ENCODE peak calls at places on chromosomes 16 and 17, in six cellular contexts. One of them, this sample, is unnamed.

GRCh38 chr17:45110676-45111611 is 21.4 kb downstream of the PLCD3 start:
- DNase-seq in mammary epithelial cell: no peak
- DNase-seq in foreskin fibroblast: peak
- DNase-seq in right cardiac atrium: peak
- DNase-seq in H7: no peak
- DNase-seq in uterus: no peak
- DNase-seq in this sample: no peak

GRCh38 chr16:56547949-56548567 is 16.8 kb upstream of the MT4 start:
- DNase-seq in mammary epithelial cell: no peak
- DNase-seq in foreskin fibroblast: no peak
- DNase-seq in right cardiac atrium: no peak
- DNase-seq in H7: no peak
- DNase-seq in uterus: no peak
- DNase-seq in this sample: no peak

GRCh38 chr17:44355310-44355640 is 8.4 kb downstream of the FAM171A2 start:
- DNase-seq in mammary epithelial cell: no peak
- DNase-seq in foreskin fibroblast: no peak
- DNase-seq in right cardiac atrium: no peak
- DNase-seq in H7: peak
- DNase-seq in uterus: no peak
- DNase-seq in this sample: no peak

GRCh38 chr16:86513471-86514277 is 3.3 kb downstream of the FOXF1 start:
- DNase-seq in mammary epithelial cell: no peak
- DNase-seq in foreskin fibroblast: no peak
- DNase-seq in right cardiac atrium: no peak
- DNase-seq in H7: no peak
- DNase-seq in uterus: no peak
- DNase-seq in this sample: no peak

GRCh38 chr17:34349748-34350147 is 6.5 kb upstream of the CCL13 start:
- DNase-seq in mammary epithelial cell: no peak
- DNase-seq in foreskin fibroblast: no peak
- DNase-seq in right cardiac atrium: no peak
- DNase-seq in H7: no peak
- DNase-seq in uterus: no peak
- DNase-seq in this sample: no peak

GRCh38 chr17:30858556-30859250 is 26.9 kb downstream of the ATAD5 start:
- DNase-seq in mammary epithelial cell: no peak
- DNase-seq in foreskin fibroblast: no peak
- DNase-seq in right cardiac atrium: no peak
- DNase-seq in H7: no peak
- DNase-seq in uterus: no peak
- DNase-seq in this sample: no peak

GRCh38 chr17:41782142-41782541 is 4.4 kb downstream of the JUP start:
- DNase-seq in mammary epithelial cell: no peak
- DNase-seq in foreskin fibroblast: no peak
- DNase-seq in right cardiac atrium: peak
- DNase-seq in H7: no peak
- DNase-seq in uterus: peak
- DNase-seq in this sample: no peak

GRCh38 chr17:73650147-73650546 is 5.9 kb upstream of the SDK2 start:
- DNase-seq in mammary epithelial cell: peak
- DNase-seq in foreskin fibroblast: no peak
- DNase-seq in right cardiac atrium: no peak
- DNase-seq in H7: peak
- DNase-seq in uterus: no peak
- DNase-seq in this sample: no peak

GRCh38 chr17:77882040-77882439 is 76.5 kb upstream of the TNRC6C start:
- DNase-seq in mammary epithelial cell: no peak
- DNase-seq in foreskin fibroblast: no peak
- DNase-seq in right cardiac atrium: peak
- DNase-seq in H7: no peak
- DNase-seq in uterus: no peak
- DNase-seq in this sample: no peak

GRCh38 chr17:5468075-5468473 is 708 bp downstream of the DHX33 start:
- DNase-seq in mammary epithelial cell: peak
- DNase-seq in foreskin fibroblast: peak
- DNase-seq in right cardiac atrium: no peak
- DNase-seq in H7: peak
- DNase-seq in uterus: no peak
- DNase-seq in this sample: no peak

GRCh38 chr17:80461527-80462166 is 14.8 kb downstream of the NPTX1 start:
- DNase-seq in mammary epithelial cell: no peak
- DNase-seq in foreskin fibroblast: no peak
- DNase-seq in right cardiac atrium: no peak
- DNase-seq in H7: peak
- DNase-seq in uterus: no peak
- DNase-seq in this sample: no peak

GRCh38 chr16:81798311-81799137 is 19.4 kb downstream of the PLCG2 start:
- DNase-seq in mammary epithelial cell: no peak
- DNase-seq in foreskin fibroblast: no peak
- DNase-seq in right cardiac atrium: peak
- DNase-seq in H7: peak
- DNase-seq in uterus: no peak
- DNase-seq in this sample: no peak

GRCh38 chr16:25005445-25006306 is 9.5 kb downstream of the ARHGAP17 start:
- DNase-seq in mammary epithelial cell: no peak
- DNase-seq in foreskin fibroblast: no peak
- DNase-seq in right cardiac atrium: no peak
- DNase-seq in H7: no peak
- DNase-seq in uterus: no peak
- DNase-seq in this sample: no peak

GRCh38 chr16:1707193-1707790 is 1.3 kb downstream of the MAPK8IP3 start:
- DNase-seq in mammary epithelial cell: no peak
- DNase-seq in foreskin fibroblast: peak
- DNase-seq in right cardiac atrium: no peak
- DNase-seq in H7: peak
- DNase-seq in uterus: no peak
- DNase-seq in this sample: no peak

GRCh38 chr16:76639685-76640289 is 362.6 kb downstream of the CNTNAP4 start:
- DNase-seq in mammary epithelial cell: peak
- DNase-seq in foreskin fibroblast: no peak
- DNase-seq in right cardiac atrium: no peak
- DNase-seq in H7: peak
- DNase-seq in uterus: no peak
- DNase-seq in this sample: no peak

GRCh38 chr17:29159286-29159860 is 20.8 kb downstream of the MYO18A start:
- DNase-seq in mammary epithelial cell: no peak
- DNase-seq in foreskin fibroblast: no peak
- DNase-seq in right cardiac atrium: no peak
- DNase-seq in H7: no peak
- DNase-seq in uterus: no peak
- DNase-seq in this sample: no peak

GRCh38 chr16:28538733-28539596 is at the start of gene NUPR1:
- DNase-seq in mammary epithelial cell: peak
- DNase-seq in foreskin fibroblast: peak
- DNase-seq in right cardiac atrium: peak
- DNase-seq in H7: peak
- DNase-seq in uterus: peak
- DNase-seq in this sample: peak

GRCh38 chr16:17281052-17281451 is 189.7 kb downstream of the XYLT1 start:
- DNase-seq in mammary epithelial cell: no peak
- DNase-seq in foreskin fibroblast: no peak
- DNase-seq in right cardiac atrium: no peak
- DNase-seq in H7: no peak
- DNase-seq in uterus: no peak
- DNase-seq in this sample: no peak

GRCh38 chr16:67965668-67966548 is 2.5 kb downstream of the SLC12A4 start:
- DNase-seq in mammary epithelial cell: peak
- DNase-seq in foreskin fibroblast: no peak
- DNase-seq in right cardiac atrium: no peak
- DNase-seq in H7: no peak
- DNase-seq in uterus: no peak
- DNase-seq in this sample: no peak

GRCh38 chr16:81551141-81551808 is 106.7 kb downstream of the CMIP start:
- DNase-seq in mammary epithelial cell: peak
- DNase-seq in foreskin fibroblast: peak
- DNase-seq in right cardiac atrium: no peak
- DNase-seq in H7: peak
- DNase-seq in uterus: no peak
- DNase-seq in this sample: no peak

GRCh38 chr16:12323007-12323699 is 346.6 kb downstream of the SNX29 start:
- DNase-seq in mammary epithelial cell: no peak
- DNase-seq in foreskin fibroblast: no peak
- DNase-seq in right cardiac atrium: no peak
- DNase-seq in H7: no peak
- DNase-seq in uterus: no peak
- DNase-seq in this sample: no peak

GRCh38 chr17:16915752-16916556 is 56.0 kb downstream of the TNFRSF13B start:
- DNase-seq in mammary epithelial cell: peak
- DNase-seq in foreskin fibroblast: peak
- DNase-seq in right cardiac atrium: peak
- DNase-seq in H7: peak
- DNase-seq in uterus: no peak
- DNase-seq in this sample: no peak

GRCh38 chr16:18933501-18933900 is 7.3 kb upstream of the SMG1 start:
- DNase-seq in mammary epithelial cell: no peak
- DNase-seq in foreskin fibroblast: no peak
- DNase-seq in right cardiac atrium: no peak
- DNase-seq in H7: no peak
- DNase-seq in uterus: no peak
- DNase-seq in this sample: no peak

GRCh38 chr17:35022536-35023063 is 40.9 kb downstream of the RFFL start:
- DNase-seq in mammary epithelial cell: peak
- DNase-seq in foreskin fibroblast: peak
- DNase-seq in right cardiac atrium: peak
- DNase-seq in H7: no peak
- DNase-seq in uterus: peak
- DNase-seq in this sample: peak

GRCh38 chr17:66985838-66986237 is 21.3 kb downstream of the CACNG4 start:
- DNase-seq in mammary epithelial cell: no peak
- DNase-seq in foreskin fibroblast: no peak
- DNase-seq in right cardiac atrium: no peak
- DNase-seq in H7: no peak
- DNase-seq in uterus: no peak
- DNase-seq in this sample: no peak

GRCh38 chr17:47705536-47706481 is 11.8 kb downstream of the TBKBP1 start:
- DNase-seq in mammary epithelial cell: no peak
- DNase-seq in foreskin fibroblast: no peak
- DNase-seq in right cardiac atrium: no peak
- DNase-seq in H7: no peak
- DNase-seq in uterus: no peak
- DNase-seq in this sample: no peak

GRCh38 chr16:75012380-75013081 is 13.7 kb downstream of the ZNRF1 start:
- DNase-seq in mammary epithelial cell: no peak
- DNase-seq in foreskin fibroblast: no peak
- DNase-seq in right cardiac atrium: no peak
- DNase-seq in H7: no peak
- DNase-seq in uterus: no peak
- DNase-seq in this sample: no peak
- H3K4me3 ChIP-seq in mammary epithelial cell: peak
- H3K4me3 ChIP-seq in foreskin fibroblast: no peak
- H3K4me3 ChIP-seq in right cardiac atrium: no peak
- H3K4me3 ChIP-seq in H7: no peak
- H3K4me3 ChIP-seq in uterus: no peak
- H3K4me3 ChIP-seq in this sample: no peak

DNA sequence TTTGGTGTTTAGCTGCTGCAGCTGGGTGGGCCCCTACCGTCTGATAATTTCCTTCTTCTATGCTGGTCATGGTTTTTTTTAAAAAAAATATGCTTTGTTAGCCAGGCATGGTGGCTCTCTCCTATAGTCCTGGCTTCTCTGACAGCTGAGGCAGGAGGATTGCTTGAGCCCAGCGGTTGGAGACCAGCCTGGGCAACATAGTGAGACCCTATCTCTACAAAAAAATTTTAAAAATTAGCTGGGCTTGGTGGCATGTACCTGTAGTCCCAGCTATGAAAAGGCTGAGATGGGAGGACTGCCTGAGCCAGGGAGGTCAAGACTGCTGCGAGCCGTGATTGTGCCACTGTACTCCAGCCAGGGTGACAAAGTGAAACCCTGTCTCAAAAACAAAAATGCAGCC is 19.4 kb downstream of the B4GALNT2 start:
- DNase-seq in mammary epithelial cell: no peak
- DNase-seq in foreskin fibroblast: no peak
- DNase-seq in right cardiac atrium: no peak
- DNase-seq in H7: no peak
- DNase-seq in uterus: no peak
- DNase-seq in this sample: no peak
- H3K4me3 ChIP-seq in mammary epithelial cell: no peak
- H3K4me3 ChIP-seq in foreskin fibroblast: no peak
- H3K4me3 ChIP-seq in right cardiac atrium: no peak
- H3K4me3 ChIP-seq in H7: no peak
- H3K4me3 ChIP-seq in uterus: no peak
- H3K4me3 ChIP-seq in this sample: no peak

GRCh38 chr16:22188595-22189442 is 17.3 kb upstream of the EEF2K start:
- DNase-seq in mammary epithelial cell: peak
- DNase-seq in foreskin fibroblast: peak
- DNase-seq in right cardiac atrium: peak
- DNase-seq in H7: peak
- DNase-seq in uterus: peak
- DNase-seq in this sample: peak
- H3K4me3 ChIP-seq in mammary epithelial cell: no peak
- H3K4me3 ChIP-seq in foreskin fibroblast: no peak
- H3K4me3 ChIP-seq in right cardiac atrium: no peak
- H3K4me3 ChIP-seq in H7: no peak
- H3K4me3 ChIP-seq in uterus: no peak
- H3K4me3 ChIP-seq in this sample: no peak

DNA sequence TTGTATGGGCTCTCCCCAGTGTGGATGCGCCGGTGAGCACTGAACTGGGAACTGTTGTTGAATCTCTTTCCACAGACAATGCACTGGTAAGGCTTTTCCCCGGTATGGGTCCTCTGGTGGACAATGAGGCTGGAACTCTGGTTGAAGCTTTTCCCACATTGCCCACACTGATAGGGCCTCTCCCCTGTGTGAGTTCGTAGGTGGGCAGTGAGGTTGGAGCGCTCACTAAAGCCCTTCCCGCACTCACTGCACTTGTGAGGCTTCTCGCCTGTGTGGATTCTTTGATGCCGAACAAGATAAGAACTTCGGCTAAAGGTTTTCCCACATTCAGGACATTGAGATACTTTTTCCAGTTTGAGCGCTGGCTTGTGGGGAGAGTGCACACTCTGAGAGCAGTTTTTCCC is 17.8 kb downstream of the ZSCAN32 start:
- DNase-seq in mammary epithelial cell: no peak
- DNase-seq in foreskin fibroblast: no peak
- DNase-seq in right cardiac atrium: no peak
- DNase-seq in H7: no peak
- DNase-seq in uterus: no peak
- DNase-seq in this sample: no peak
- H3K4me3 ChIP-seq in mammary epithelial cell: no peak
- H3K4me3 ChIP-seq in foreskin fibroblast: no peak
- H3K4me3 ChIP-seq in right cardiac atrium: no peak
- H3K4me3 ChIP-seq in H7: no peak
- H3K4me3 ChIP-seq in uterus: no peak
- H3K4me3 ChIP-seq in this sample: no peak

GRCh38 chr17:70995997-70996396 is 826.7 kb downstream of the KCNJ2 start:
- DNase-seq in mammary epithelial cell: no peak
- DNase-seq in foreskin fibroblast: no peak
- DNase-seq in right cardiac atrium: no peak
- DNase-seq in H7: no peak
- DNase-seq in uterus: no peak
- DNase-seq in this sample: no peak
- H3K4me3 ChIP-seq in mammary epithelial cell: no peak
- H3K4me3 ChIP-seq in foreskin fibroblast: no peak
- H3K4me3 ChIP-seq in right cardiac atrium: no peak
- H3K4me3 ChIP-seq in H7: no peak
- H3K4me3 ChIP-seq in uterus: no peak
- H3K4me3 ChIP-seq in this sample: no peak

This sample was measured in skeletal muscle cell.